ENCODE peak calls at places on chromosomes 3 and 15, in nine cellular contexts. One of them, this sample, is unnamed.

GRCh38 chr3:154829979-154830378 is 250.1 kb upstream of the MME start:
- DNase-seq in PC-3: no peak
- DNase-seq in M059J: no peak
- DNase-seq in SK-N-SH: no peak
- DNase-seq in SW480: no peak
- DNase-seq in NCI-H1092: no peak
- DNase-seq in spleen: no peak
- DNase-seq in SHP77 treated with DMSO at 0.1 percent for 48 hours: no peak
- DNase-seq in activated naive CD4-positive, alpha-beta T cell: no peak
- DNase-seq in this sample: no peak

GRCh38 chr15:31442203-31443090 is 115.8 kb downstream of the KLF13 start:
- DNase-seq in PC-3: peak; percentile 2
- DNase-seq in M059J: peak; percentile 67
- DNase-seq in SK-N-SH: peak; percentile 70
- DNase-seq in SW480: no peak
- DNase-seq in NCI-H1092: no peak
- DNase-seq in spleen: no peak
- DNase-seq in SHP77 treated with DMSO at 0.1 percent for 48 hours: peak; percentile 14
- DNase-seq in activated naive CD4-positive, alpha-beta T cell: no peak
- DNase-seq in this sample: no peak

GRCh38 chr3:172138031-172138538 is 98.7 kb downstream of the FNDC3B start:
- DNase-seq in PC-3: peak; percentile 87
- DNase-seq in M059J: peak; percentile 56
- DNase-seq in SK-N-SH: no peak
- DNase-seq in SW480: no peak
- DNase-seq in NCI-H1092: no peak
- DNase-seq in spleen: no peak
- DNase-seq in SHP77 treated with DMSO at 0.1 percent for 48 hours: no peak
- DNase-seq in activated naive CD4-positive, alpha-beta T cell: no peak
- DNase-seq in this sample: no peak

GRCh38 chr3:9779721-9780450 is 10.1 kb upstream of the CAMK1 start:
- DNase-seq in PC-3: no peak
- DNase-seq in M059J: no peak
- DNase-seq in SK-N-SH: no peak
- DNase-seq in SW480: no peak
- DNase-seq in NCI-H1092: no peak
- DNase-seq in spleen: peak; percentile 89
- DNase-seq in SHP77 treated with DMSO at 0.1 percent for 48 hours: no peak
- DNase-seq in activated naive CD4-positive, alpha-beta T cell: no peak
- DNase-seq in this sample: no peak

GRCh38 chr3:98513136-98513535 is 9.6 kb downstream of the CLDND1 start:
- DNase-seq in PC-3: peak; percentile 89
- DNase-seq in M059J: peak; percentile 91
- DNase-seq in SK-N-SH: no peak
- DNase-seq in SW480: no peak
- DNase-seq in NCI-H1092: no peak
- DNase-seq in spleen: no peak
- DNase-seq in SHP77 treated with DMSO at 0.1 percent for 48 hours: no peak
- DNase-seq in activated naive CD4-positive, alpha-beta T cell: no peak
- DNase-seq in this sample: no peak

GRCh38 chr3:48624767-48625166 is 3.2 kb upstream of the TMEM89 start:
- DNase-seq in PC-3: no peak
- DNase-seq in M059J: no peak
- DNase-seq in SK-N-SH: no peak
- DNase-seq in SW480: no peak
- DNase-seq in NCI-H1092: no peak
- DNase-seq in spleen: no peak
- DNase-seq in SHP77 treated with DMSO at 0.1 percent for 48 hours: no peak
- DNase-seq in activated naive CD4-positive, alpha-beta T cell: no peak
- DNase-seq in this sample: no peak

GRCh38 chr3:36993326-36994283 is at the start of gene MLH1:
- DNase-seq in PC-3: peak; percentile 100
- DNase-seq in M059J: peak; percentile 100
- DNase-seq in SK-N-SH: peak; percentile 84
- DNase-seq in SW480: peak; percentile 85
- DNase-seq in NCI-H1092: no peak
- DNase-seq in spleen: peak; percentile 98
- DNase-seq in SHP77 treated with DMSO at 0.1 percent for 48 hours: no peak
- DNase-seq in activated naive CD4-positive, alpha-beta T cell: no peak
- DNase-seq in this sample: peak; percentile 99

GRCh38 chr15:76682259-76682658 is 222.9 kb downstream of the SCAPER start:
- DNase-seq in PC-3: no peak
- DNase-seq in M059J: no peak
- DNase-seq in SK-N-SH: no peak
- DNase-seq in SW480: no peak
- DNase-seq in NCI-H1092: no peak
- DNase-seq in spleen: peak; percentile 72
- DNase-seq in SHP77 treated with DMSO at 0.1 percent for 48 hours: no peak
- DNase-seq in activated naive CD4-positive, alpha-beta T cell: no peak
- DNase-seq in this sample: no peak

GRCh38 chr15:72733941-72734738 is 48.1 kb downstream of the BBS4 start:
- DNase-seq in PC-3: no peak
- DNase-seq in M059J: no peak
- DNase-seq in SK-N-SH: no peak
- DNase-seq in SW480: no peak
- DNase-seq in NCI-H1092: no peak
- DNase-seq in spleen: no peak
- DNase-seq in SHP77 treated with DMSO at 0.1 percent for 48 hours: no peak
- DNase-seq in activated naive CD4-positive, alpha-beta T cell: no peak
- DNase-seq in this sample: no peak

GRCh38 chr15:76320012-76320411 is 8.7 kb upstream of the ETFA start:
- DNase-seq in PC-3: peak; percentile 45
- DNase-seq in M059J: no peak
- DNase-seq in SK-N-SH: no peak
- DNase-seq in SW480: no peak
- DNase-seq in NCI-H1092: no peak
- DNase-seq in spleen: no peak
- DNase-seq in SHP77 treated with DMSO at 0.1 percent for 48 hours: no peak
- DNase-seq in activated naive CD4-positive, alpha-beta T cell: no peak
- DNase-seq in this sample: no peak

GRCh38 chr3:67302419-67302979 is 304.4 kb downstream of the KBTBD8 start:
- DNase-seq in PC-3: no peak
- DNase-seq in M059J: no peak
- DNase-seq in SK-N-SH: no peak
- DNase-seq in SW480: no peak
- DNase-seq in NCI-H1092: no peak
- DNase-seq in spleen: no peak
- DNase-seq in SHP77 treated with DMSO at 0.1 percent for 48 hours: no peak
- DNase-seq in activated naive CD4-positive, alpha-beta T cell: no peak
- DNase-seq in this sample: no peak

GRCh38 chr15:85649372-85649771 is 145.4 kb downstream of the KLHL25 start:
- DNase-seq in PC-3: no peak
- DNase-seq in M059J: peak; percentile 80
- DNase-seq in SK-N-SH: no peak
- DNase-seq in SW480: no peak
- DNase-seq in NCI-H1092: no peak
- DNase-seq in spleen: no peak
- DNase-seq in SHP77 treated with DMSO at 0.1 percent for 48 hours: peak; percentile 1
- DNase-seq in activated naive CD4-positive, alpha-beta T cell: no peak
- DNase-seq in this sample: no peak

GRCh38 chr15:101528108-101528916 is 38.8 kb upstream of the PCSK6 start:
- DNase-seq in PC-3: no peak
- DNase-seq in M059J: no peak
- DNase-seq in SK-N-SH: no peak
- DNase-seq in SW480: peak; percentile 62
- DNase-seq in NCI-H1092: no peak
- DNase-seq in spleen: peak; percentile 83
- DNase-seq in SHP77 treated with DMSO at 0.1 percent for 48 hours: no peak
- DNase-seq in activated naive CD4-positive, alpha-beta T cell: no peak
- DNase-seq in this sample: peak; percentile 15

GRCh38 chr15:69735126-69735525 is 282.5 kb downstream of the RPLP1 start:
- DNase-seq in PC-3: no peak
- DNase-seq in M059J: no peak
- DNase-seq in SK-N-SH: peak; percentile 70
- DNase-seq in SW480: no peak
- DNase-seq in NCI-H1092: no peak
- DNase-seq in spleen: no peak
- DNase-seq in SHP77 treated with DMSO at 0.1 percent for 48 hours: no peak
- DNase-seq in activated naive CD4-positive, alpha-beta T cell: no peak
- DNase-seq in this sample: no peak

GRCh38 chr15:84645496-84645895 is 8.6 kb downstream of the WDR73 start:
- DNase-seq in PC-3: no peak
- DNase-seq in M059J: no peak
- DNase-seq in SK-N-SH: no peak
- DNase-seq in SW480: no peak
- DNase-seq in NCI-H1092: no peak
- DNase-seq in spleen: no peak
- DNase-seq in SHP77 treated with DMSO at 0.1 percent for 48 hours: no peak
- DNase-seq in activated naive CD4-positive, alpha-beta T cell: no peak
- DNase-seq in this sample: no peak

GRCh38 chr15:60479711-60480110 is 769 bp upstream of the ICE2 start:
- DNase-seq in PC-3: no peak
- DNase-seq in M059J: no peak
- DNase-seq in SK-N-SH: no peak
- DNase-seq in SW480: no peak
- DNase-seq in NCI-H1092: no peak
- DNase-seq in spleen: no peak
- DNase-seq in SHP77 treated with DMSO at 0.1 percent for 48 hours: peak; percentile 39
- DNase-seq in activated naive CD4-positive, alpha-beta T cell: no peak
- DNase-seq in this sample: no peak

GRCh38 chr3:49313902-49314676 is 25.8 kb downstream of the USP4 start:
- DNase-seq in PC-3: no peak
- DNase-seq in M059J: no peak
- DNase-seq in SK-N-SH: no peak
- DNase-seq in SW480: no peak
- DNase-seq in NCI-H1092: no peak
- DNase-seq in spleen: no peak
- DNase-seq in SHP77 treated with DMSO at 0.1 percent for 48 hours: no peak
- DNase-seq in activated naive CD4-positive, alpha-beta T cell: no peak
- DNase-seq in this sample: peak; percentile 14

GRCh38 chr3:67109651-67110204 is 111.6 kb downstream of the KBTBD8 start:
- DNase-seq in PC-3: peak; percentile 61
- DNase-seq in M059J: peak; percentile 47
- DNase-seq in SK-N-SH: peak; percentile 2
- DNase-seq in SW480: peak; percentile 54
- DNase-seq in NCI-H1092: no peak
- DNase-seq in spleen: no peak
- DNase-seq in SHP77 treated with DMSO at 0.1 percent for 48 hours: peak; percentile 16
- DNase-seq in activated naive CD4-positive, alpha-beta T cell: no peak
- DNase-seq in this sample: peak; percentile 8

GRCh38 chr3:143763568-143764162 is 84.6 kb downstream of the SLC9A9 start:
- DNase-seq in PC-3: peak; percentile 14
- DNase-seq in M059J: peak; percentile 11
- DNase-seq in SK-N-SH: no peak
- DNase-seq in SW480: no peak
- DNase-seq in NCI-H1092: no peak
- DNase-seq in spleen: no peak
- DNase-seq in SHP77 treated with DMSO at 0.1 percent for 48 hours: no peak
- DNase-seq in activated naive CD4-positive, alpha-beta T cell: no peak
- DNase-seq in this sample: no peak

GRCh38 chr15:50883903-50884302 is 24.6 kb upstream of the AP4E1 start:
- DNase-seq in PC-3: peak; percentile 61
- DNase-seq in M059J: peak; percentile 86
- DNase-seq in SK-N-SH: no peak
- DNase-seq in SW480: no peak
- DNase-seq in NCI-H1092: no peak
- DNase-seq in spleen: no peak
- DNase-seq in SHP77 treated with DMSO at 0.1 percent for 48 hours: no peak
- DNase-seq in activated naive CD4-positive, alpha-beta T cell: no peak
- DNase-seq in this sample: no peak

GRCh38 chr3:47007482-47008257 is 28.2 kb downstream of the NBEAL2 start:
- DNase-seq in PC-3: no peak
- DNase-seq in M059J: no peak
- DNase-seq in SK-N-SH: peak; percentile 26
- DNase-seq in SW480: no peak
- DNase-seq in NCI-H1092: no peak
- DNase-seq in spleen: peak; percentile 76
- DNase-seq in SHP77 treated with DMSO at 0.1 percent for 48 hours: no peak
- DNase-seq in activated naive CD4-positive, alpha-beta T cell: no peak
- DNase-seq in this sample: no peak

GRCh38 chr3:46135475-46135874 is 72.6 kb downstream of the CCR1 start:
- DNase-seq in PC-3: no peak
- DNase-seq in M059J: no peak
- DNase-seq in SK-N-SH: no peak
- DNase-seq in SW480: no peak
- DNase-seq in NCI-H1092: no peak
- DNase-seq in spleen: no peak
- DNase-seq in SHP77 treated with DMSO at 0.1 percent for 48 hours: no peak
- DNase-seq in activated naive CD4-positive, alpha-beta T cell: no peak
- DNase-seq in this sample: no peak

GRCh38 chr15:89317188-89317720 is 17.4 kb downstream of the POLG start:
- DNase-seq in PC-3: no peak
- DNase-seq in M059J: no peak
- DNase-seq in SK-N-SH: no peak
- DNase-seq in SW480: no peak
- DNase-seq in NCI-H1092: no peak
- DNase-seq in spleen: no peak
- DNase-seq in SHP77 treated with DMSO at 0.1 percent for 48 hours: no peak
- DNase-seq in activated naive CD4-positive, alpha-beta T cell: no peak
- DNase-seq in this sample: no peak

GRCh38 chr3:106214641-106215040 is 345.8 kb upstream of the CBLB start:
- DNase-seq in PC-3: no peak
- DNase-seq in M059J: no peak
- DNase-seq in SK-N-SH: no peak
- DNase-seq in SW480: no peak
- DNase-seq in NCI-H1092: no peak
- DNase-seq in spleen: no peak
- DNase-seq in SHP77 treated with DMSO at 0.1 percent for 48 hours: no peak
- DNase-seq in activated naive CD4-positive, alpha-beta T cell: no peak
- DNase-seq in this sample: no peak